ENCODE peak calls at places on chromosomes 3 and 15, in eight cellular contexts. H is iPS DF 6.9; U is stimulated activated naive CD8-positive, alpha-beta T cell treated with anti-CD3 and anti-CD28 coated beads, Interleukin-15, Interleukin-2, amounts not matched to agents 100 U/mL and 50 U/mL, for 24 hours; G is heart left ventricle; N is glutamatergic neuron; R is HEK293T; M is WTC11; A is activated naive CD8-positive, alpha-beta T cell treated with anti-CD3 and anti-CD28 coated beads, Interleukin-2, amount 50 U/mL, for 24 hours. Z is an unnamed sample.

GRCh38 chr3:15280853-15281532 is 51.4 kb downstream of the SH3BP5 start:
- DNase-seq in M (no peak), H (no peak), U (no peak), G (no peak), A (no peak), R (no peak), N (no peak), Z (no peak)

GRCh38 chr3:148079370-148079769 is 618.3 kb upstream of the AGTR1 start:
- DNase-seq in G (no peak), N (peak; percentile 19), A (no peak), U (no peak), M (no peak), H (no peak), R (no peak), Z (no peak)

GRCh38 chr3:84136425-84136824 is 822.4 kb upstream of the CADM2 start:
- DNase-seq in M (no peak), R (no peak), G (no peak), U (no peak), N (no peak), H (no peak), A (no peak), Z (no peak)

GRCh38 chr3:50121416-50122032 is 32.8 kb downstream of the RBM5 start:
- DNase-seq in H (peak; percentile 72), U (peak; percentile 80), G (peak; percentile 74), R (peak; percentile 88), A (peak; percentile 79), N (peak; percentile 83), M (peak; percentile 84), Z (peak; percentile 77)

GRCh38 chr3:155995525-155996370 is 124.6 kb upstream of the KCNAB1 start:
- DNase-seq in G (no peak), R (peak; percentile 61), U (no peak), H (no peak), N (no peak), M (no peak), A (no peak), Z (no peak)

GRCh38 chr15:75836953-75837321 is 6.3 kb upstream of the UBE2Q2 start:
- DNase-seq in N (no peak), G (no peak), U (peak; percentile 32), M (no peak), R (no peak), H (no peak), A (peak; percentile 50), Z (no peak)

GRCh38 chr3:53588122-53588521 is 93.7 kb downstream of the CACNA1D start:
- DNase-seq in G (no peak), R (no peak), H (no peak), M (no peak), U (no peak), A (no peak), N (no peak), Z (no peak)

GRCh38 chr3:16908408-16908807 is 23.7 kb downstream of the PLCL2 start:
- DNase-seq in U (no peak), M (no peak), G (no peak), R (no peak), A (no peak), H (no peak), N (no peak), Z (no peak)

GRCh38 chr3:42072583-42072924 is 18.6 kb upstream of the TRAK1 start:
- DNase-seq in R (no peak), N (no peak), M (no peak), G (no peak), U (no peak), H (no peak), A (no peak), Z (no peak)

GRCh38 chr15:55917881-55918296 is 75.5 kb downstream of the NEDD4 start:
- DNase-seq in H (no peak), U (peak; percentile 7), N (no peak), M (no peak), G (no peak), R (peak; percentile 12), A (no peak), Z (peak; percentile 29)

GRCh38 chr15:71237456-71238188 is 122.4 kb downstream of the THSD4 start:
- DNase-seq in G (peak; percentile 78), H (no peak), A (no peak), U (no peak), M (no peak), N (no peak), R (no peak), Z (peak; percentile 94)

GRCh38 chr3:120615863-120616599 is 19.9 kb downstream of the NDUFB4 start:
- DNase-seq in A (no peak), U (no peak), M (no peak), R (no peak), N (peak; percentile 61), H (no peak), G (peak; percentile 47), Z (peak; percentile 70)

GRCh38 chr3:190076601-190077444 is 43.9 kb downstream of the P3H2 start:
- DNase-seq in N (no peak), M (no peak), G (no peak), U (no peak), H (no peak), R (no peak), A (no peak), Z (peak; percentile 62)

GRCh38 chr15:65400760-65401606 is 21.8 kb downstream of the IGDCC4 start:
- DNase-seq in A (peak; percentile 64), N (peak; percentile 85), M (peak; percentile 92), U (peak; percentile 69), H (no peak), G (peak; percentile 45), R (peak; percentile 91), Z (peak; percentile 43)

GRCh38 chr15:85614059-85614458 is 180.7 kb downstream of the KLHL25 start:
- DNase-seq in M (no peak), A (no peak), U (no peak), N (no peak), G (no peak), R (no peak), H (no peak), Z (no peak)

GRCh38 chr3:37906734-37907282 is 45.1 kb downstream of the CTDSPL start:
- DNase-seq in R (no peak), U (peak; percentile 15), G (no peak), M (no peak), N (no peak), H (no peak), A (peak; percentile 14), Z (no peak)

GRCh38 chr3:186166036-186166435 is 57.1 kb upstream of the ETV5 start:
- DNase-seq in R (no peak), N (no peak), A (no peak), H (no peak), U (no peak), G (no peak), M (no peak), Z (no peak)

GRCh38 chr3:196609343-196609775 is 30.1 kb upstream of the NRROS start:
- DNase-seq in R (peak; percentile 79), M (peak; percentile 95), N (peak; percentile 95), A (peak; percentile 98), G (peak; percentile 86), U (peak; percentile 99), H (peak; percentile 84), Z (peak; percentile 64)

GRCh38 chr3:50339485-50340196 is 995 bp downstream of the RASSF1 start:
- DNase-seq in U (no peak), R (no peak), H (no peak), M (no peak), N (no peak), A (no peak), G (no peak), Z (no peak)

GRCh38 chr15:48868018-48868417 is 9.9 kb upstream of the EID1 start:
- DNase-seq in M (no peak), A (no peak), N (no peak), H (no peak), G (no peak), U (no peak), R (no peak), Z (no peak)

GRCh38 chr3:113084777-113085176 is 94.0 kb downstream of the GTPBP8 start:
- DNase-seq in H (no peak), N (no peak), A (no peak), U (no peak), M (no peak), R (no peak), G (peak; percentile 54), Z (peak; percentile 80)

GRCh38 chr15:52068004-52068403 is 44.6 kb downstream of the BCL2L10 start:
- DNase-seq in G (no peak), N (no peak), A (no peak), R (no peak), H (no peak), U (no peak), M (no peak), Z (no peak)